ENCODE peak calls at places on chromosomes 13 and 19, in nine cellular contexts. X is uterus, C is neural progenitor cell, S is IMR-90, G is fibroblast of the aortic adventitia, M is ovary, V is heart left ventricle, H is ascending aorta, Y is gastrocnemius medialis. F is an unnamed sample.

GRCh38 chr19:18651738-18652137 is 14.9 kb downstream of the KLHL26 start:
- DNase-seq in X (no peak), C (no peak), S (no peak), G (no peak), M (no peak), V (no peak), H (no peak), Y (no peak), F (peak; percentile 74)

GRCh38 chr19:22733691-22734090 is 50.3 kb downstream of the ZNF99 start:
- DNase-seq in X (no peak), C (no peak), S (no peak), G (no peak), M (no peak), V (no peak), H (no peak), Y (no peak), F (no peak)

GRCh38 chr19:3365093-3365446 is 1.3 kb upstream of the NFIC start:
- DNase-seq in X (no peak), C (no peak), S (no peak), G (no peak), M (no peak), V (no peak), H (no peak), Y (no peak), F (no peak)

GRCh38 chr19:40831502-40832430 is 18.5 kb downstream of the CYP2A6 start:
- DNase-seq in X (peak; percentile 67), C (no peak), S (peak; percentile 97), G (peak; percentile 98), M (peak; percentile 50), V (no peak), H (no peak), Y (peak; percentile 45), F (no peak)

GRCh38 chr13:87274209-87274819 is 396.9 kb upstream of the SLITRK5 start:
- DNase-seq in X (no peak), C (peak; percentile 78), S (peak; percentile 47), G (peak; percentile 43), M (no peak), V (no peak), H (no peak), Y (no peak), F (no peak)

GRCh38 chr13:42354246-42355117 is 82.5 kb downstream of the AKAP11 start:
- DNase-seq in X (no peak), C (peak; percentile 52), S (peak; percentile 48), G (peak; percentile 84), M (no peak), V (peak; percentile 42), H (no peak), Y (no peak), F (no peak)

GRCh38 chr13:113117335-113117872 is 5.2 kb upstream of the F10 start:
- DNase-seq in X (no peak), C (no peak), S (no peak), G (no peak), M (no peak), V (no peak), H (peak; percentile 41), Y (no peak), F (peak; percentile 60)

GRCh38 chr19:38251564-38252051 is 4.6 kb downstream of the PPP1R14A start:
- DNase-seq in X (peak; percentile 57), C (no peak), S (no peak), G (no peak), M (peak; percentile 72), V (peak; percentile 79), H (peak; percentile 92), Y (peak; percentile 20), F (peak; percentile 94)

GRCh38 chr13:85806553-85807175 is 7.4 kb upstream of the SLITRK6 start:
- DNase-seq in X (no peak), C (peak; percentile 62), S (peak; percentile 61), G (peak; percentile 72), M (no peak), V (no peak), H (no peak), Y (no peak), F (no peak)

GRCh38 chr13:43894438-43894837 is 14.7 kb downstream of the LACC1 start:
- DNase-seq in X (no peak), C (no peak), S (no peak), G (no peak), M (no peak), V (no peak), H (no peak), Y (no peak), F (no peak)
- TF ChIP-seq CTCF in X (no peak), C (peak; percentile 55), S (peak; percentile 30), G (peak; percentile 24), M (no peak), V (no peak), H (no peak), Y (no peak), F (no peak)

DNA sequence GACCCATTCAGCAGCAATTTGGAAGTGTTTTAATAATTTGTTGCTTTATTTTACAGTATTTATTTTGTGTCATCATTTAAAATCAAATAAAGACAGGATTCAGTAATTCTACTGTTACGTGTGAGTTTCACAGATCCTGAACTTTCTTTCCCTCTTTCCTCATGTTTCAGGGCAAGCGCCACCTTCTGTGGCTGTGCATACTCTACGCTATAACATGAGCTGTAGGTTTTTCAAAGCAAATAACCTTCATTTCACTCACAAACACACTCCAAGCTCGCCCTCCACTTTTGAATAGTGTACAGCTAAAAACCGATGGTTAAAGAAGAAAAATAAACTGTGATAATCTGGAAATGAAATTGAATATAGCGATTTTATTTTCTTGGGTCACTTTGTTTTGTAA is 753.3 kb downstream of the OLFM4 start:
- DNase-seq in X (no peak), C (peak; percentile 46), S (no peak), G (no peak), M (no peak), V (no peak), H (no peak), Y (no peak), F (no peak)
- TF ChIP-seq CTCF in X (no peak), C (no peak), S (no peak), G (no peak), M (no peak), V (no peak), H (no peak), Y (no peak), F (no peak)

DNA sequence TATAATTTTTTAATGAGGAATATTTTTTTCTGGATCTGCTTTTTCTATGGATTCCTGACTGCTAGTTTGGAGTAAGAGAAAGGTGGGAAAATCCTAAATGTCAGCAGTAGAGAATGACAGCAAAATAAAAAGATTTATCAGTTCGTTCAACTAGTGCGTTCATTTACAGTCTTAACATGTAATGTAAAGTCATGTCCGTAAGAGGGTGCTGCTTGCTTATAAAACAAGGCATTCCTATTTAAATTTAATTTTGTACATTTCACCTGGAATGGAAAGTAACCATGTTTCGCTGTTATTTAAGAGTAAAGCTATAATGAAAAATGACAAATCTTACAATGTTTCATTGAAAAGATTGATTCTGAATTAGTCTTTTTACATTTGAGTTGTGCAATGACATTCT is 76.6 kb downstream of the ZMYM2 start:
- DNase-seq in X (no peak), C (no peak), S (no peak), G (peak; percentile 17), M (no peak), V (no peak), H (no peak), Y (no peak), F (no peak)
- TF ChIP-seq CTCF in X (no peak), C (no peak), S (no peak), G (no peak), M (no peak), V (peak; percentile 38), H (no peak), Y (no peak), F (no peak)

DNA sequence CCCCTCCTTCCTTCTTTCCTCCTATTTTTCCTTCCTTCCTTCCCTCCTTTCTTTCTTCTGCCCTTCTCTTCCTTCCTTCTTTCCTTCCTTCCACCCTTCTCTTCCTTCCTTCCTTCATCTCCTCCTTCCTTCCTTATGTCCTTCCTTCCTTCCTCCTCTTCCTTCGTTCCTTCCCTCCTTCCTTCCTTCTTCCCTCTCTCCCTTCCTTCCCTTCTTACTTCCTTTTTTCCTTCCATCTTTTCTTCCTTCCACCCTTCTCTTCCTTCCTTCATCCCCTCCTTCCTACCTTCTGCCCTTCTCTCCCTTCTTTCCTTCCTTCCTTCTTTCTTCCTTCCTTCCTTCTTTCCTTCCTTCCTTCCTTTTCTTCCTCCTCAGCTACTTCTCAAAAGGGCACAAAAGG is 287.3 kb upstream of the ZNF507 start:
- DNase-seq in X (no peak), C (no peak), S (no peak), G (no peak), M (no peak), V (no peak), H (no peak), Y (no peak), F (no peak)
- TF ChIP-seq CTCF in X (no peak), C (no peak), S (no peak), G (no peak), M (no peak), V (no peak), H (no peak), Y (no peak), F (no peak)

DNA sequence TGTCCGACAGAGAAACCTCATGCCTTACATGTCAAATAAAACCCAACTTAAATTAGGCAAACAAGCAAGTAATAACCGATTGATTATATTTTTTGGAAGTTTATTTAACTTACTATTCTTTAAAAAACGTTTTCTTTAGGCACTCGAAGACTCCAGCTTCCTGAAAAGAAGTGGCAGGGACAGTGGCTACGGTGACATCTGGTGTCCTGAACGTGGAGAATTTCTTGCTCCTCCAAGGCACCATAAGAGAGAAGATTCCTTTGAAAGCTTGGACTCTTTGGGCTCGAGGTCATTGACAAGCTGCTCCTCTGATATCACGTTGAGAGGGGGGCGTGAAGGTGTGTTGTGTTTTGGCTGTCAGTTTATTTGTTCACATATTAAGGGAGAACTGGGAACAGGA is 164.4 kb downstream of the LMO7 start:
- DNase-seq in X (no peak), C (no peak), S (no peak), G (no peak), M (no peak), V (no peak), H (no peak), Y (no peak), F (no peak)
- TF ChIP-seq CTCF in X (no peak), C (peak; percentile 8), S (no peak), G (no peak), M (no peak), V (no peak), H (no peak), Y (no peak), F (no peak)

F was measured in tibial artery.